ENCODE peak calls at places on chromosomes 2 and 18, in nine cellular contexts. T is iPS DF 19.7, S is NCI-H2029 treated with DMSO at 0.1 percent for 48 hours, H is AG08396, Q is RCC 7860, F is GM13977, K is T follicular helper cell, R is NCI-H446 treated with DMSO at 0.1 percent for 48 hours, N is Kasumi-1. D is an unnamed sample.

GRCh38 chr2:61135510-61135909 is 26.5 kb upstream of the C2orf74 start:
- DNase-seq in S (no peak), T (no peak), F (no peak), K (no peak), H (peak; percentile 13), Q (peak; percentile 26), R (peak; percentile 6), N (peak; percentile 63), D (no peak)

GRCh38 chr18:72692086-72692485 is 147.9 kb upstream of the CBLN2 start:
- DNase-seq in Q (no peak), K (no peak), S (no peak), T (peak; percentile 83), R (no peak), N (no peak), F (no peak), H (no peak), D (no peak)

GRCh38 chr2:44351088-44351487 is 10.2 kb downstream of the PREPL start:
- DNase-seq in K (no peak), H (peak; percentile 10), N (no peak), Q (no peak), S (no peak), F (no peak), R (no peak), T (no peak), D (no peak)

GRCh38 chr18:9951022-9951859 is 37.4 kb downstream of the VAPA start:
- DNase-seq in Q (peak; percentile 32), N (peak; percentile 63), S (no peak), R (peak; percentile 49), H (peak; percentile 44), T (peak; percentile 64), K (no peak), F (no peak), D (peak; percentile 43)

GRCh38 chr2:152546230-152546837 is 170.9 kb downstream of the PRPF40A start:
- DNase-seq in T (no peak), R (no peak), K (no peak), S (no peak), H (no peak), N (no peak), Q (peak; percentile 9), F (no peak), D (no peak)

GRCh38 chr2:134774074-134774742 is 55.4 kb upstream of the TMEM163 start:
- DNase-seq in K (no peak), H (no peak), S (no peak), F (no peak), N (no peak), T (no peak), Q (peak; percentile 41), R (no peak), D (no peak)

GRCh38 chr2:241020201-241020600 is 21.8 kb downstream of the SNED1 start:
- DNase-seq in Q (no peak), H (no peak), R (no peak), T (no peak), K (no peak), F (no peak), S (no peak), N (no peak), D (no peak)

GRCh38 chr2:236117861-236118269 is 50.3 kb downstream of the GBX2 start:
- DNase-seq in F (no peak), K (no peak), N (no peak), R (no peak), S (peak; percentile 47), T (no peak), H (no peak), Q (no peak), D (no peak)

GRCh38 chr2:72141881-72142742 is 5.5 kb downstream of the CYP26B1 start:
- DNase-seq in H (no peak), S (no peak), N (no peak), K (no peak), T (no peak), Q (no peak), F (no peak), R (no peak), D (no peak)

GRCh38 chr2:134465706-134466105 is 211.8 kb downstream of the MGAT5 start:
- DNase-seq in S (no peak), R (no peak), Q (no peak), H (no peak), K (no peak), T (no peak), N (no peak), F (no peak), D (no peak)

GRCh38 chr18:61957801-61958516 is 65.2 kb upstream of the RNF152 start:
- DNase-seq in S (no peak), R (no peak), N (no peak), T (no peak), F (no peak), Q (no peak), H (no peak), K (no peak), D (no peak)

GRCh38 chr2:866009-866680 is 84.5 kb upstream of the SNTG2 start:
- DNase-seq in T (no peak), N (no peak), K (no peak), Q (no peak), R (no peak), F (no peak), S (no peak), H (no peak), D (no peak)

GRCh38 chr2:14634223-14634884 is 1.8 kb downstream of the LRATD1 start:
- DNase-seq in Q (no peak), S (peak; percentile 56), R (no peak), H (peak; percentile 87), F (peak; percentile 72), T (no peak), K (no peak), N (no peak), D (peak; percentile 27)

GRCh38 chr2:70086278-70086837 is 919 bp upstream of the PCBP1 start:
- DNase-seq in F (no peak), R (peak; percentile 78), K (peak; percentile 60), N (peak; percentile 81), S (peak; percentile 75), H (peak; percentile 69), T (no peak), Q (no peak), D (peak; percentile 54)

GRCh38 chr18:54713386-54713785 is 114.9 kb upstream of the RAB27B start:
- DNase-seq in H (no peak), T (no peak), F (no peak), Q (no peak), S (no peak), R (no peak), K (no peak), N (no peak), D (no peak)

GRCh38 chr2:16665746-16666452 is at the start of gene CYRIA:
- DNase-seq in F (peak; percentile 83), R (no peak), T (no peak), Q (no peak), S (no peak), K (peak; percentile 16), N (peak; percentile 7), H (peak; percentile 76), D (no peak)

GRCh38 chr2:7620255-7620654 is 703.0 kb downstream of the RNF144A start:
- DNase-seq in Q (no peak), F (no peak), K (no peak), R (no peak), N (no peak), S (no peak), H (no peak), T (no peak), D (no peak)

GRCh38 chr18:74994502-74995403 is 214.2 kb downstream of the PTGR3 start:
- DNase-seq in Q (no peak), H (no peak), T (no peak), S (no peak), N (peak; percentile 35), K (no peak), F (peak; percentile 39), R (no peak), D (no peak)

GRCh38 chr2:196598846-196599245 is 40.7 kb upstream of the CCDC150 start:
- DNase-seq in K (no peak), Q (no peak), T (no peak), N (no peak), R (no peak), F (no peak), S (no peak), H (no peak), D (no peak)

GRCh38 chr18:70826571-70826970 is 537.7 kb downstream of the SOCS6 start:
- DNase-seq in H (no peak), N (no peak), R (no peak), F (no peak), Q (no peak), S (no peak), K (no peak), T (no peak), D (no peak)

GRCh38 chr18:37258819-37259218 is 306.8 kb downstream of the CELF4 start:
- DNase-seq in S (no peak), Q (no peak), H (no peak), T (no peak), F (no peak), K (no peak), N (no peak), R (no peak), D (no peak)

GRCh38 chr2:160635488-160635887 is 141.9 kb upstream of the RBMS1 start:
- DNase-seq in T (no peak), R (no peak), H (peak; percentile 35), K (no peak), Q (peak; percentile 9), F (no peak), S (no peak), N (no peak), D (no peak)

GRCh38 chr2:18047896-18048657 is 169.6 kb downstream of the KCNS3 start:
- DNase-seq in S (no peak), N (no peak), K (no peak), Q (no peak), F (no peak), T (no peak), R (no peak), H (peak; percentile 37), D (no peak)

GRCh38 chr2:64361151-64361938 is 92.6 kb upstream of the LGALSL start:
- DNase-seq in H (no peak), Q (no peak), F (no peak), K (no peak), R (no peak), S (no peak), N (no peak), T (no peak), D (no peak)

GRCh38 chr18:32378705-32379104 is 92.0 kb downstream of the GAREM1 start:
- DNase-seq in R (no peak), Q (no peak), N (no peak), S (peak; percentile 96), K (no peak), T (no peak), H (no peak), F (no peak), D (no peak)

GRCh38 chr2:97715951-97716694 is 2.7 kb downstream of the ZAP70 start:
- DNase-seq in R (no peak), N (no peak), K (no peak), F (no peak), T (no peak), S (no peak), H (no peak), Q (no peak), D (no peak)

GRCh38 chr18:11518788-11519685 is 90.4 kb upstream of the SLC35G4 start:
- DNase-seq in Q (peak; percentile 13), N (peak; percentile 82), T (peak; percentile 48), R (no peak), K (peak; percentile 1), F (peak; percentile 79), H (peak; percentile 54), S (no peak), D (peak; percentile 20)

GRCh38 chr2:118738524-118739308 is 108.7 kb downstream of the EN1 start:
- DNase-seq in Q (peak; percentile 81), S (no peak), N (no peak), F (no peak), H (peak; percentile 84), T (peak; percentile 25), K (no peak), R (peak; percentile 1), D (peak; percentile 88)

D was measured in AG04450.